ENCODE peak calls at places on chromosome 4, in six cellular contexts. One of them, this sample, is unnamed.

GRCh38 chr4:92599044-92599443 is 295.3 kb downstream of the GRID2 start:
- DNase-seq in GM12892: no peak
- DNase-seq in endothelial cell of umbilical vein: no peak
- DNase-seq in suprapubic skin: no peak
- DNase-seq in A549: no peak
- DNase-seq in lower leg skin: no peak
- DNase-seq in this sample: no peak

GRCh38 chr4:6470502-6471302 is 1.7 kb downstream of the PPP2R2C start:
- DNase-seq in GM12892: no peak
- DNase-seq in endothelial cell of umbilical vein: peak
- DNase-seq in suprapubic skin: peak
- DNase-seq in A549: peak
- DNase-seq in lower leg skin: peak
- DNase-seq in this sample: peak

GRCh38 chr4:56424697-56425514 is 10.5 kb downstream of the PPAT start:
- DNase-seq in GM12892: no peak
- DNase-seq in endothelial cell of umbilical vein: peak
- DNase-seq in suprapubic skin: no peak
- DNase-seq in A549: peak
- DNase-seq in lower leg skin: no peak
- DNase-seq in this sample: no peak

GRCh38 chr4:99536148-99536728 is 25.4 kb downstream of the C4orf17 start:
- DNase-seq in GM12892: no peak
- DNase-seq in endothelial cell of umbilical vein: no peak
- DNase-seq in suprapubic skin: no peak
- DNase-seq in A549: no peak
- DNase-seq in lower leg skin: no peak
- DNase-seq in this sample: no peak

GRCh38 chr4:90095000-90095399 is 32.2 kb upstream of the CCSER1 start:
- DNase-seq in GM12892: no peak
- DNase-seq in endothelial cell of umbilical vein: no peak
- DNase-seq in suprapubic skin: no peak
- DNase-seq in A549: no peak
- DNase-seq in lower leg skin: no peak
- DNase-seq in this sample: no peak

GRCh38 chr4:65668201-65669007 is 1.9 kb downstream of the EPHA5 start:
- DNase-seq in GM12892: no peak
- DNase-seq in endothelial cell of umbilical vein: no peak
- DNase-seq in suprapubic skin: peak
- DNase-seq in A549: no peak
- DNase-seq in lower leg skin: peak
- DNase-seq in this sample: no peak

GRCh38 chr4:56958111-56958517 is 19.3 kb downstream of the NOA1 start:
- DNase-seq in GM12892: no peak
- DNase-seq in endothelial cell of umbilical vein: peak
- DNase-seq in suprapubic skin: peak
- DNase-seq in A549: no peak
- DNase-seq in lower leg skin: peak
- DNase-seq in this sample: peak

GRCh38 chr4:19883841-19884240 is 367.9 kb upstream of the SLIT2 start:
- DNase-seq in GM12892: no peak
- DNase-seq in endothelial cell of umbilical vein: no peak
- DNase-seq in suprapubic skin: no peak
- DNase-seq in A549: no peak
- DNase-seq in lower leg skin: no peak
- DNase-seq in this sample: no peak

GRCh38 chr4:8655411-8656184 is 63.0 kb downstream of the CPZ start:
- DNase-seq in GM12892: no peak
- DNase-seq in endothelial cell of umbilical vein: no peak
- DNase-seq in suprapubic skin: no peak
- DNase-seq in A549: no peak
- DNase-seq in lower leg skin: no peak
- DNase-seq in this sample: no peak

GRCh38 chr4:183328832-183329231 is 6.6 kb upstream of the CLDN24 start:
- DNase-seq in GM12892: no peak
- DNase-seq in endothelial cell of umbilical vein: peak
- DNase-seq in suprapubic skin: no peak
- DNase-seq in A549: no peak
- DNase-seq in lower leg skin: no peak
- DNase-seq in this sample: no peak

GRCh38 chr4:118774989-118775388 is 60.9 kb downstream of the SEC24D start:
- DNase-seq in GM12892: no peak
- DNase-seq in endothelial cell of umbilical vein: peak
- DNase-seq in suprapubic skin: no peak
- DNase-seq in A549: no peak
- DNase-seq in lower leg skin: no peak
- DNase-seq in this sample: no peak

GRCh38 chr4:143782521-143782920 is 82.0 kb upstream of the FREM3 start:
- DNase-seq in GM12892: no peak
- DNase-seq in endothelial cell of umbilical vein: no peak
- DNase-seq in suprapubic skin: no peak
- DNase-seq in A549: no peak
- DNase-seq in lower leg skin: no peak
- DNase-seq in this sample: no peak

GRCh38 chr4:14887842-14888433 is 114.3 kb upstream of the CPEB2 start:
- DNase-seq in GM12892: no peak
- DNase-seq in endothelial cell of umbilical vein: no peak
- DNase-seq in suprapubic skin: no peak
- DNase-seq in A549: no peak
- DNase-seq in lower leg skin: no peak
- DNase-seq in this sample: no peak

GRCh38 chr4:56705870-56706400 is 24.8 kb upstream of the HOPX start:
- DNase-seq in GM12892: no peak
- DNase-seq in endothelial cell of umbilical vein: no peak
- DNase-seq in suprapubic skin: no peak
- DNase-seq in A549: no peak
- DNase-seq in lower leg skin: no peak
- DNase-seq in this sample: no peak

GRCh38 chr4:161850631-161851030 is 313.2 kb downstream of the FSTL5 start:
- DNase-seq in GM12892: no peak
- DNase-seq in endothelial cell of umbilical vein: no peak
- DNase-seq in suprapubic skin: no peak
- DNase-seq in A549: no peak
- DNase-seq in lower leg skin: no peak
- DNase-seq in this sample: no peak
- TF ChIP-seq POLR2A in GM12892: no peak
- TF ChIP-seq POLR2A in endothelial cell of umbilical vein: no peak
- TF ChIP-seq POLR2A in suprapubic skin: no peak
- TF ChIP-seq POLR2A in A549: no peak
- TF ChIP-seq POLR2A in lower leg skin: no peak
- TF ChIP-seq POLR2A in this sample: no peak

DNA sequence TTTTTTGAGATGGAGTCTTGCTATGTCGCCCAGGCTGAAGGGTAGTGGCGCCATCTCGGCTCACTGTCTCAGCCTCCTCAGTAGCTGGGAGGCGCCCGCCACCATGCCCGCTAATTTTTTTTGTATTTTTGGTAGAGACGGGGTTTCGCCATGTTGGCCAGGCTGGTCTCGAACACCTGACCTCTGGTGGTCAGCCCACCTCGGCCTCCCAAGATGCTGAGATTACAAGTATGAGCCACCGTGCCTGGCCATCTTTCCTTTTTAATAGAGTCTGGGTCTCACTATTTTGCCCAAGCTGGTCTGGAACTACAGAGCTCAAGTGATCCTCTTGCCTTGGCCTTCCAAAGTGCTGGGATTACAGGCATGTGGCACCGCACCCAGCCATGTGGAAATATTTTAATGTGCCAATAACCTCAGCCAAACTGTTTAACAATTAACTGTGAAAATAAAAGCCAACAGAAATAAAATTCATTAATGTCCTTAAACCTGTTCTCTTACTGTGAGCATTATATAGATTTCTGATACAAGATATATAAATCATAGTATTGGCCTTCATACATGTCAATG is 16.3 kb downstream of the PDS5A start:
- DNase-seq in GM12892: no peak
- DNase-seq in endothelial cell of umbilical vein: no peak
- DNase-seq in suprapubic skin: no peak
- DNase-seq in A549: no peak
- DNase-seq in lower leg skin: no peak
- DNase-seq in this sample: no peak
- TF ChIP-seq POLR2A in GM12892: no peak
- TF ChIP-seq POLR2A in endothelial cell of umbilical vein: no peak
- TF ChIP-seq POLR2A in suprapubic skin: no peak
- TF ChIP-seq POLR2A in A549: no peak
- TF ChIP-seq POLR2A in lower leg skin: no peak
- TF ChIP-seq POLR2A in this sample: no peak

DNA sequence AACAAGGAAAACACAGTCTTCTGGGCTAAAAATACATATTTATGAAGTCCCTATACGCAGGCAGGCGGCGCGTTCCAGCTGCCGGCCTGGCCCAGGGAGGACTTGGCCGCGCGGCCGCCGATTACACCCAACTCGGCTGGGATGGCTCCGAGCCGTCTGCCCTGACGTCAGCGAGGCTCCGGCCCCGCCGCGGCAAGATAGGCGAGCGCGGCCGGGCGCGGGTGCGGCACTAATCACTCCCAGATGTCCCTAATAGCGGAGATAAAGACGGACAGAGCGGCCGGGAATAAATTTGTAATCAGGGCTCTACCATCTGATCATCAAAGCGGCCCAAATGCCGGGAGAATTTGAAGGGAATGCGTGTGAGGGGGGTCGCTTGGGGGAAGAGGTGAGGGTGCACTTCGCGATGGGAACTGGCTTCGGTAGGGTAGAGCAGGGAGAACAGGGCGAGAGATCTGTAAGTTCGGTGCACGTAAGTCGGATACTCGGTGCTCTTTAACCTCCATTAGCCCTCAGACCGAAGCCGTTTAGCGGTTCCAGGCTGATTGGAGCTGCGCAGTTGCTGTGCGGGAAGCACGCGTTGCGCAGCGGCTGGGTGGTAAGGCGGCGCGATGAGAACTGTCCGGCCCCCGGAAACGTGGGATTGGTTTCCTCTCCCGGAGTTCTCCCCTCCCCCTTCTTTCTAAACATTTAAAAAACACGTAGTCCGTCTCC is 7.7 kb downstream of the HAND2 start:
- DNase-seq in GM12892: no peak
- DNase-seq in endothelial cell of umbilical vein: peak
- DNase-seq in suprapubic skin: peak
- DNase-seq in A549: no peak
- DNase-seq in lower leg skin: peak
- DNase-seq in this sample: no peak
- TF ChIP-seq POLR2A in GM12892: no peak
- TF ChIP-seq POLR2A in endothelial cell of umbilical vein: no peak
- TF ChIP-seq POLR2A in suprapubic skin: no peak
- TF ChIP-seq POLR2A in A549: no peak
- TF ChIP-seq POLR2A in lower leg skin: no peak
- TF ChIP-seq POLR2A in this sample: no peak

GRCh38 chr4:145938618-145939177 is at the start of gene ZNF827:
- DNase-seq in GM12892: no peak
- DNase-seq in endothelial cell of umbilical vein: peak
- DNase-seq in suprapubic skin: peak
- DNase-seq in A549: no peak
- DNase-seq in lower leg skin: peak
- DNase-seq in this sample: no peak
- TF ChIP-seq POLR2A in GM12892: peak
- TF ChIP-seq POLR2A in endothelial cell of umbilical vein: no peak
- TF ChIP-seq POLR2A in suprapubic skin: no peak
- TF ChIP-seq POLR2A in A549: peak
- TF ChIP-seq POLR2A in lower leg skin: no peak
- TF ChIP-seq POLR2A in this sample: peak

DNA sequence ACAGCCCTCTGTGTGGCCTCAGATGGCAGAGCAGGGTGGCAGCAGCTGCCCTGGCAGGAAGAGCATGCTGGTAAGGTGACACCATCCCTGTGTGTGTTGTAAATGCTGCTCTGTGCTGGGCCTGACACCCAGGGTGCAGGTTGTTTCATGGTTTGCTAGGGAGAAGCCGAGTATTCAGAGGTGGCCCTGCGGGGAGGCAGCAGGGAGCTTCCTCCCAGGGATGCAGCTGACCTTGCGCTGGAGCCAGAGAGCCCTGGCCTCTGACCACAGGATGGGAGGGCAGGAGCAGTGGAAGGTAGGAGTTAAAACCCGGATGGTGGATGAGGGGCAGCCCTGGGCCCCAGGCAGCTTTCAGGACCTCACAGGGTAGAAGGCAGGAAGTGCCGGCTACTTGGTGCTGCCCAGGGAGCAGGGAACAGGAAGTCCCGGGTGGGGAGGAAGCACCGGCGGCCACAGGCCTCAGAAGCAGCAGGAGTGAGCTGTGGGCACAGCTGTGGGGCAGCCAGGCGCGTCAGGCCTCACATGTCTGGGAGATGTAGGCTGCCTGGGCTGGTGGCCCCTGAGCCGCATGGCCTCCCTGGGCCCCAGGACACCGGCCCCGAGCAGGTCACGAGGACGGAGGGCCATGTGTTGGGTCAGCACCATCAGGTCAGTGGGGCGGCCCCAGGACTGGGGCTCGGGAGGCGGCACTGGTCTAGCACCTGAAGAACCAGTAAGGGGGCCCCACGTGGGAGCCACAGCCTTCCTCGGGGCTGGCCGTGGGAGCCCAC is 19.1 kb downstream of the SH3BP2 start:
- DNase-seq in GM12892: peak
- DNase-seq in endothelial cell of umbilical vein: peak
- DNase-seq in suprapubic skin: peak
- DNase-seq in A549: no peak
- DNase-seq in lower leg skin: peak
- DNase-seq in this sample: peak
- TF ChIP-seq POLR2A in GM12892: peak
- TF ChIP-seq POLR2A in endothelial cell of umbilical vein: peak
- TF ChIP-seq POLR2A in suprapubic skin: no peak
- TF ChIP-seq POLR2A in A549: no peak
- TF ChIP-seq POLR2A in lower leg skin: no peak
- TF ChIP-seq POLR2A in this sample: peak

This sample was measured in H54.